ENCODE peak calls at places on chromosomes 11 and 22, in six cellular contexts. O is PC-3, J is left ventricle myocardium inferior, G is heart left ventricle, H is adrenal gland, W is K562. M is an unnamed sample.
A peak's percentile ranks its signal among the peaks of the same experiment; 100 is the strongest.

GRCh38 chr11:57073121-57073520 is 84.4 kb downstream of the OR5AK2 start:
- DNase-seq in O (no peak), J (no peak), G (no peak), H (no peak), W (no peak), M (no peak)

GRCh38 chr22:39123811-39124668 is 27.0 kb downstream of the APOBEC3H start:
- DNase-seq in O (no peak), J (no peak), G (no peak), H (no peak), W (no peak), M (no peak)

GRCh38 chr22:25764270-25765015 is 22.5 kb downstream of the MYO18B start:
- DNase-seq in O (no peak), J (no peak), G (no peak), H (no peak), W (no peak), M (peak; percentile 26)

GRCh38 chr22:25048659-25049657 is 96.4 kb downstream of the KIAA1671 start:
- DNase-seq in O (peak; percentile 64), J (peak; percentile 66), G (peak; percentile 77), H (peak; percentile 79), W (peak; percentile 62), M (peak; percentile 73)

GRCh38 chr11:9660886-9661285 is 3.0 kb upstream of the SWAP70 start:
- DNase-seq in O (peak; percentile 61), J (no peak), G (no peak), H (no peak), W (no peak), M (no peak)

GRCh38 chr11:114163830-114164401 is 104.4 kb downstream of the ZBTB16 start:
- DNase-seq in O (no peak), J (peak; percentile 48), G (no peak), H (no peak), W (no peak), M (no peak)

GRCh38 chr11:19982761-19983495 is 177.3 kb downstream of the DBX1 start:
- DNase-seq in O (no peak), J (no peak), G (no peak), H (no peak), W (no peak), M (no peak)

GRCh38 chr22:26295583-26296126 is 126.4 kb downstream of the SEZ6L start:
- DNase-seq in O (no peak), J (no peak), G (no peak), H (no peak), W (no peak), M (no peak)

GRCh38 chr11:75277991-75278790 is 37.6 kb downstream of the TPBGL start:
- DNase-seq in O (no peak), J (peak; percentile 6), G (peak; percentile 18), H (peak; percentile 5), W (no peak), M (no peak)

GRCh38 chr11:116960916-116961315 is 123.5 kb upstream of the APOA1 start:
- DNase-seq in O (peak; percentile 76), J (no peak), G (no peak), H (no peak), W (no peak), M (no peak)

GRCh38 chr11:130427581-130428211 is 713 bp downstream of the ADAMTS8 start:
- DNase-seq in O (no peak), J (peak; percentile 24), G (no peak), H (no peak), W (no peak), M (peak; percentile 70)

GRCh38 chr11:64935634-64936081 is at the start of gene GPHA2:
- DNase-seq in O (peak; percentile 15), J (no peak), G (no peak), H (no peak), W (peak; percentile 33), M (peak; percentile 45)

GRCh38 chr22:25027959-25028840 is 75.7 kb downstream of the KIAA1671 start:
- DNase-seq in O (peak; percentile 11), J (peak; percentile 29), G (peak; percentile 53), H (no peak), W (peak; percentile 45), M (peak; percentile 79)

GRCh38 chr11:118845369-118845768 is 38.3 kb upstream of the CXCR5 start:
- DNase-seq in O (peak; percentile 76), J (no peak), G (no peak), H (no peak), W (peak; percentile 36), M (no peak)

GRCh38 chr11:68677432-68677831 is 6.9 kb upstream of the GAL start:
- DNase-seq in O (peak; percentile 94), J (peak; percentile 25), G (peak; percentile 48), H (peak; percentile 84), W (peak; percentile 82), M (peak; percentile 35)

GRCh38 chr11:118046051-118046963 is 30.6 kb upstream of the TMPRSS4 start:
- DNase-seq in O (no peak), J (no peak), G (no peak), H (no peak), W (no peak), M (no peak)

GRCh38 chr11:36091256-36091811 is 147.5 kb downstream of the LDLRAD3 start:
- DNase-seq in O (no peak), J (no peak), G (no peak), H (no peak), W (peak; percentile 74), M (no peak)

GRCh38 chr22:35542157-35542971 is 1.7 kb downstream of the RASD2 start:
- DNase-seq in O (no peak), J (no peak), G (no peak), H (no peak), W (no peak), M (no peak)

GRCh38 chr11:76911415-76911808 is 50.7 kb downstream of the ACER3 start:
- DNase-seq in O (no peak), J (no peak), G (no peak), H (no peak), W (no peak), M (no peak)

DNA sequence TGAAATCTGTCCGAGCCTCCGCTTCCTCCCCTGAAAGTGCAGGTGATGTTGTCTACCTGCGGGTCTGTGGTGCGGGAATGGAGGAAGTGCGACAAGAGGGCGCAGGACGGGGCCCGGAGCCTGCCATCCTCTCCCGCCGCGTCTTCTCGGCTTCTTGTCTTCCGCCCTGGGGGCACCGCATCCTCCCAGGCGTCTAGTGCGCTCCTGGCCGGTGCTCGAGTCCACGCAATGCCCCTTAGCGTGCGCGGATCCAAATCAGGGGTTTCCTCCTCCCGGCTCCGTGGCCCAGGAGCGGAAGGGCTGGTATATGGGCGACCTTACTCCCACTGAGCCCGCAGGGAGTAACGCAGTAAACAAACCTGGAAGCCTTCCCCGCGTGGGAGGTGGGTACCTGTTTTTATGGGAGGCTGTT is 405 bp downstream of the SFI1 start:
- DNase-seq in O (no peak), J (no peak), G (peak; percentile 35), H (peak; percentile 40), W (peak; percentile 28), M (no peak)
- H3K4me3 ChIP-seq in O (peak overlapping the region; percentile 90), J (peak overlapping the region; percentile 80), G (peak overlapping the region; percentile 85), H (peak overlapping the region; percentile 88), W (peak overlapping the region; percentile 90), M (peak overlapping the region; percentile 81)

GRCh38 chr11:14336507-14337503 is 22.2 kb downstream of the RRAS2 start:
- DNase-seq in O (peak; percentile 96), J (no peak), G (no peak), H (no peak), W (peak; percentile 60), M (no peak)
- H3K27ac ChIP-seq in O (peak overlapping the region; percentile 87), J (no peak overlapping the region), G (no peak overlapping the region), H (no peak overlapping the region), W (peak overlapping the region; percentile 38), M (no peak overlapping the region)

DNA sequence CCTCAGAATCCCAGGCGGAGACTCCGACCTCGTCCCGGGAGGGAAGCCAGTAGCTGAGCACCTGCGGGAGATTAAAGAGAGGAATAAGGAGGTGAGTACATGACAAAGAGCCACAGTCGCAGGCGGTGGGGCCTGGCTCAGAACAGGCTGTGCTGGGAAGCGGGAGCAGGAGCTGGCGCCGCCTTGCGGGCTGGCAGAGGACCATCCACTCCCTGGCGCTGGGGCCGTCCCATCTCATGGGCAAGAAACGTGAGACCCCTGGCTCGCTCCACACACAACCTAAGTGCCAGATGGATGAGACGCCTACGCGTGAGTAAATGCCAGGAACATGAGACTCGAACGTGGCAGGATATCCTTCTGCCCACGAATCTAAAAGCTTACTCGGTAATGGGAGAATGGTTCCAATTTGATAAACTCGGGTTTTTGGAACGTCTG is 6.3 kb downstream of the CEND1 start:
- DNase-seq in O (peak; percentile 80), J (peak; percentile 68), G (peak; percentile 74), H (peak; percentile 81), W (peak; percentile 63), M (peak; percentile 95)
- TF ChIP-seq CTCF in O (peak; percentile 80), J (peak; percentile 70), G (peak; percentile 35), H (peak; percentile 38), W (peak; percentile 64), M (peak; percentile 98)

GRCh38 chr11:69705246-69705856 is 1.5 kb upstream of the FGF19 start:
- DNase-seq in O (no peak), J (no peak), G (no peak), H (no peak), W (no peak), M (no peak)
- H3K4me3 ChIP-seq in O (no peak overlapping the region), J (no peak overlapping the region), G (no peak overlapping the region), H (no peak overlapping the region), W (no peak overlapping the region), M (no peak overlapping the region)

DNA sequence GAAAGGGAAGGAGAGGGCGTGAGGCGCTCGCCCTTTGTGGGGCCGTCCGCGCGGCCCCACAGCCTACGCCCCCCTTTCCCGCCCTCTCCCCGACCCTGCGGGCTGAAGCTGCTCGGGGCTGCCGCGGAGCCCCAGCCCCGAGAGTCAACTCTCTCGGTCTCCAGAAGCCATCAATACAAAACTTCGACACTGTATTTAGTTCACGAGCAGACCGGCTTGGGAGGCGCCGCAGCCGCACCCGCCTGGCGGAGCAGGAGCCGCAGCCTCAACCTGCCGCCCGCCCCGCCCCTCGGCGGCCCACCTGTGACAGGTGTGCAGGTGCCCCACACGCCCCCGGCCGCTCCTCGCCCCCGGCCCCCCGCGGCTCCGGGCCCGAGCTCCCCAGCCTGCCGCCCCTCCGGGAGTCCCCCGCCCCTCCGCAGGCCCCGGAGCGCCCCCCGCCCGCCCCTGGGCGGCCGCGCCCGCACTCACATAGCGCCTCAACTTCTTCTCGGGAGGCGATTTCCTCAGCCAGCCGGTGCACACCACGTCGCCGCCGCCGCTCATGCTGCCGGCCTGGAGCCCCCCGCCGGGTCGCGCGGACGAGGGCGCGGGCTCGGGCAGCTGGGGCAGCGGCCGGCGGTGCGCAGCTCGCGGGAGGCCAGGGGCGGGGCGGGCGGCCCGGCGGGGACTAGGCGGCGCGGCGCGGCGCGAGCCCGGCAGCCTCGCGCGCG is at the start of gene GAB2:
- DNase-seq in O (peak; percentile 36), J (no peak), G (no peak), H (no peak), W (no peak), M (peak; percentile 25)
- H3K27ac ChIP-seq in O (peak within 1 kb of the TSS; percentile 63), J (peak within 1 kb of the TSS; percentile 98), G (peak within 1 kb of the TSS; percentile 97), H (peak within 1 kb of the TSS; percentile 95), W (peak within 1 kb of the TSS; percentile 89), M (peak within 1 kb of the TSS; percentile 64)

DNA sequence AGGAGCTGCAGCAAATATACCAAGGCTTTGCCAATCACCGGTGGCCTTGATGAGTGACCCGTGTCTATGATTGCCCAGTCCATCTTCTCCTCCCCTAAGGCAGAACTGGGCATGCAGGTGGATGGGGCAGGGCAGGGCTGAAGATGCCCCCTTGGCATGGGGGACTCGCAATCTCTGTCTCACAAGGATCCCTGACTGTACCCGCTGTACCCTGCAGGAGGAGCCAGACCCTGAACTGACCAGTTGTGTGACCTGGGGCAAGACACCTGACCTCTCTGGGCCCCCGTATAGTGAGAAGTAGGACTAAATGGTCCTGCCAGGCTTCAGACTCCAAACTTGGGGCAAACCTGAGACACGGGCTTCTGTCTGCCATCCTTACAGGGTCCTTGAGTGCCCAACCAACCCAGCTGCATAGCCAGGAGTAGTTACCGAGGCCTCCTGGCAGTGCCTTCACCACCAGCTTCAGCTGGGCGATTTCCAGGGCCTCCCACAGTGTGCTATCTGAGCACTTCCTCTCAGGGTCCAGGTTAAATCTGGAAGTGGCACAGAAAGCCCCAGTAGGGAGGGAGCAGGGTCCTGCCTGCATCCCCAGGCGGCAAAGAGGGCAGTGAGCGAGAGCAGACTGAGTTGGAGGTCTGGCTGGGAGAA is 6.4 kb upstream of the KCNJ11 start:
- DNase-seq in O (no peak), J (no peak), G (no peak), H (no peak), W (no peak), M (no peak)
- TF ChIP-seq CTCF in O (no peak), J (no peak), G (no peak), H (no peak), W (no peak), M (no peak)